ENCODE peak calls at places on chromosomes 1 and 21, in ten cellular contexts. H is AG08396; E is stimulated activated CD8-positive, alpha-beta memory T cell treated with anti-CD3 and anti-CD28 coated beads, Interleukin-7, amount 100 ng/mL, for 1 hour; X is stimulated activated CD4-positive, alpha-beta T cell treated with anti-CD3 and anti-CD28 coated beads, TNF-alpha, amount 100 ng/mL, for 1 hour; Q is nephron progenitor cell; P is lung microvascular endothelial cell; N is astrocyte of the spinal cord; S is stimulated activated naive CD4-positive, alpha-beta T cell; C is NCI-H460; M is GM04504. A is an unnamed sample.

GRCh38 chr1:222815367-222815765 is 527 bp downstream of the DISP1 start:
- DNase-seq in H (peak), E (peak), X (peak), Q (no peak), P (no peak), N (no peak), S (peak), C (peak), M (no peak), A (no peak)

GRCh38 chr1:182787002-182787324 is 2.6 kb upstream of the NPL start:
- DNase-seq in H (no peak), E (no peak), X (no peak), Q (no peak), P (no peak), N (no peak), S (no peak), C (no peak), M (no peak), A (no peak)

GRCh38 chr1:222286039-222286438 is 261.9 kb downstream of the HHIPL2 start:
- DNase-seq in H (no peak), E (no peak), X (no peak), Q (no peak), P (no peak), N (no peak), S (no peak), C (no peak), M (no peak), A (no peak)

GRCh38 chr1:238951809-238952208 is 434.6 kb upstream of the CHRM3 start:
- DNase-seq in H (no peak), E (no peak), X (no peak), Q (peak), P (no peak), N (peak), S (no peak), C (peak), M (peak), A (no peak)

GRCh38 chr21:33412832-33413519 is 9.8 kb downstream of the IFNGR2 start:
- DNase-seq in H (no peak), E (no peak), X (no peak), Q (no peak), P (no peak), N (no peak), S (no peak), C (no peak), M (no peak), A (no peak)

GRCh38 chr1:202084791-202085681 is 37.7 kb upstream of the GPR37L1 start:
- DNase-seq in H (no peak), E (no peak), X (no peak), Q (no peak), P (no peak), N (no peak), S (no peak), C (no peak), M (no peak), A (no peak)

GRCh38 chr1:28248273-28249012 is 10.9 kb upstream of the SESN2 start:
- DNase-seq in H (peak), E (peak), X (peak), Q (peak), P (peak), N (peak), S (peak), C (peak), M (peak), A (peak)

GRCh38 chr21:42229676-42230075 is 10.7 kb downstream of the ABCG1 start:
- DNase-seq in H (no peak), E (no peak), X (no peak), Q (no peak), P (peak), N (no peak), S (no peak), C (no peak), M (no peak), A (peak)

GRCh38 chr1:18020021-18020817 is 87.4 kb upstream of the IGSF21 start:
- DNase-seq in H (no peak), E (no peak), X (no peak), Q (no peak), P (no peak), N (no peak), S (no peak), C (no peak), M (no peak), A (no peak)

GRCh38 chr1:91557826-91558225 is 57.2 kb downstream of the CDC7 start:
- DNase-seq in H (no peak), E (no peak), X (no peak), Q (no peak), P (no peak), N (no peak), S (no peak), C (no peak), M (no peak), A (peak)

GRCh38 chr21:21163904-21164303 is 165.7 kb downstream of the NCAM2 start:
- DNase-seq in H (peak), E (no peak), X (no peak), Q (peak), P (peak), N (peak), S (peak), C (peak), M (peak), A (peak)

GRCh38 chr21:41683815-41684214 is 83.0 kb downstream of the RIPK4 start:
- DNase-seq in H (no peak), E (no peak), X (no peak), Q (no peak), P (no peak), N (no peak), S (no peak), C (peak), M (no peak), A (no peak)

GRCh38 chr1:180918519-180918918 is 5.8 kb downstream of the KIAA1614 start:
- DNase-seq in H (no peak), E (no peak), X (no peak), Q (peak), P (no peak), N (no peak), S (no peak), C (no peak), M (no peak), A (no peak)

GRCh38 chr21:18026359-18026758 is 207.2 kb upstream of the C21orf91 start:
- DNase-seq in H (no peak), E (no peak), X (no peak), Q (no peak), P (no peak), N (no peak), S (no peak), C (no peak), M (no peak), A (no peak)

A was measured in endothelial cell of umbilical vein.